ENCODE peak calls at places on chromosomes 5 and 9, in nine cellular contexts. A is GM20000, I is left lung, Q is heart right ventricle, L is foreskin fibroblast, S is BE2C, U is fibroblast of mammary gland, P is Panc1, O is prostate gland. C is an unnamed sample.

GRCh38 chr9:20526500-20527319 is 95.6 kb downstream of the MLLT3 start:
- DNase-seq in A (no peak), I (no peak), Q (no peak), L (peak), S (no peak), U (no peak), P (no peak), O (no peak), C (no peak)

GRCh38 chr5:112742424-112742823 is 4.7 kb downstream of the APC start:
- DNase-seq in A (no peak), I (no peak), Q (no peak), L (no peak), S (no peak), U (peak), P (no peak), O (no peak), C (no peak)

GRCh38 chr5:111984044-111984443 is 227.1 kb upstream of the NREP start:
- DNase-seq in A (peak), I (no peak), Q (peak), L (peak), S (no peak), U (peak), P (no peak), O (no peak), C (no peak)

GRCh38 chr9:18405240-18405639 is 68.7 kb upstream of the ADAMTSL1 start:
- DNase-seq in A (no peak), I (no peak), Q (no peak), L (peak), S (no peak), U (peak), P (no peak), O (no peak), C (no peak)

GRCh38 chr9:81035171-81035570 is 654.2 kb downstream of the TLE1 start:
- DNase-seq in A (no peak), I (no peak), Q (no peak), L (peak), S (peak), U (peak), P (no peak), O (no peak), C (no peak)

GRCh38 chr5:31751620-31752019 is 112.7 kb downstream of the PDZD2 start:
- DNase-seq in A (no peak), I (no peak), Q (no peak), L (no peak), S (no peak), U (no peak), P (no peak), O (no peak), C (no peak)

GRCh38 chr5:135339189-135339588 is 59.8 kb downstream of the MACROH2A1 start:
- DNase-seq in A (no peak), I (no peak), Q (no peak), L (no peak), S (no peak), U (no peak), P (no peak), O (no peak), C (no peak)

GRCh38 chr5:107446972-107447371 is 223.8 kb downstream of the EFNA5 start:
- DNase-seq in A (no peak), I (no peak), Q (no peak), L (no peak), S (no peak), U (no peak), P (no peak), O (no peak), C (no peak)

GRCh38 chr5:69212022-69212421 is 22.6 kb downstream of the CENPH start:
- DNase-seq in A (no peak), I (no peak), Q (no peak), L (no peak), S (no peak), U (no peak), P (no peak), O (no peak), C (no peak)

GRCh38 chr5:69217154-69217731 is 17.4 kb upstream of the CDK7 start:
- DNase-seq in A (peak), I (no peak), Q (no peak), L (no peak), S (no peak), U (no peak), P (no peak), O (no peak), C (peak)

GRCh38 chr5:69213513-69214215 is 21.0 kb upstream of the CDK7 start:
- DNase-seq in A (no peak), I (no peak), Q (no peak), L (peak), S (peak), U (peak), P (no peak), O (no peak), C (no peak)

GRCh38 chr5:69219939-69220338 is 14.7 kb upstream of the CDK7 start:
- DNase-seq in A (no peak), I (no peak), Q (no peak), L (no peak), S (no peak), U (no peak), P (no peak), O (no peak), C (no peak)

GRCh38 chr5:69217732-69218568 is 16.7 kb upstream of the CDK7 start:
- DNase-seq in A (peak), I (peak), Q (peak), L (peak), S (peak), U (peak), P (peak), O (peak), C (peak)
- TF ChIP-seq CTCF in A (no peak), I (peak), Q (peak), L (peak), S (peak), U (no peak), P (no peak), O (peak), C (no peak)

GRCh38 chr5:91182763-91183162 is 200.4 kb downstream of the ARRDC3 start:
- DNase-seq in A (no peak), I (peak), Q (no peak), L (peak), S (no peak), U (peak), P (no peak), O (no peak), C (no peak)
- TF ChIP-seq CTCF in A (peak), I (no peak), Q (peak), L (peak), S (no peak), U (peak), P (no peak), O (no peak), C (no peak)

GRCh38 chr9:92029553-92029952 is 79.5 kb upstream of the ROR2 start:
- DNase-seq in A (no peak), I (no peak), Q (no peak), L (no peak), S (no peak), U (peak), P (no peak), O (no peak), C (no peak)
- TF ChIP-seq CTCF in A (no peak), I (no peak), Q (no peak), L (peak), S (peak), U (peak), P (peak), O (no peak), C (no peak)

DNA sequence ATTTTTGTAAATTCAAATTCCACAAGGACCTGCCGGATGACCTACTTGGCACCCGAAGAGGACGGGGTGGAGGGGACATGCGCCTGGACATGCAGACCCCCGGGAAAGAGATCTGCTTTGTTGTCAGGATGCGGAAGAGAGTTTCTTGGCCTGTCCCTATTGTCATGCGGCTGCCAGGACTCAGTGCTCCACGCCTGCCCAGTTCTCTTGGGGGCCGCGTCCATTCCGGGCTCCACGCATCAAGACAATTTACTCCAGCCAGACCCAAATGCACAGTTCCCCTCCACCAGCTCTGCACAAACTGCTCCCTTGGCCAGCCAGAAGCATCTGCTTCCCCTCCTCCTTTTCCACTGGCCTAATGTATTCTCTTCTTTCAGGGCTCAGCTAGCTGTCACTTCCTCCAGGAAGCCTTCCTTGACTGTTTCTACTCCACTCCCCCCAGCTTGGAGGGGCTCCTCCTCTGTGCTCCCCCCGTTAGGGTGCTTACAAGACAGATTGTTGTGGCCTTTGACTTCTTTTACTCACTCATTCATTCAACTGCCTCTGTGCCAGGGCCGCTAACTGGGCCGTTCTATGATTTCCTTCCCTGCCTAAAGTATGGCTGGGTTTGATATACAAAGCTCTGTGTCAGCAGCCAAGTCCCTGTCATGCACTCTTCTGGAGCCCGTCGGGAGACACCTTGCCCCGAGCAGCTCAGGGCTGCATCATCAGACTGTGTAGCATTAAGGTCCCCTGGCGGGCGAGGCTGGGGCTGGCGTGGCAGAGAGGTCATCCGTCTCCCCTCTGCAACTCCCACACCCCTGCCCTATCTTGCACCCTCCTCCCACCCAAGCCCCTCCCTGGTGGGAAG is 6.6 kb downstream of the FIBCD1 start:
- DNase-seq in A (no peak), I (no peak), Q (peak), L (peak), S (peak), U (peak), P (no peak), O (no peak), C (no peak)
- TF ChIP-seq CTCF in A (no peak), I (no peak), Q (peak), L (peak), S (peak), U (peak), P (no peak), O (no peak), C (no peak)

GRCh38 chr9:131097259-131097947 is 1.1 kb downstream of the AIF1L start:
- DNase-seq in A (no peak), I (no peak), Q (no peak), L (no peak), S (no peak), U (no peak), P (no peak), O (no peak), C (no peak)

GRCh38 chr9:131094015-131094414 is 2.3 kb upstream of the AIF1L start:
- DNase-seq in A (no peak), I (no peak), Q (no peak), L (no peak), S (no peak), U (no peak), P (no peak), O (no peak), C (no peak)

GRCh38 chr9:131094622-131095021 is 1.7 kb upstream of the AIF1L start:
- DNase-seq in A (no peak), I (no peak), Q (peak), L (peak), S (no peak), U (peak), P (no peak), O (no peak), C (no peak)

GRCh38 chr9:131096490-131097258 is at the start of gene AIF1L:
- DNase-seq in A (no peak), I (no peak), Q (no peak), L (peak), S (peak), U (no peak), P (no peak), O (peak), C (peak)

GRCh38 chr9:131095666-131096489 is 453 bp upstream of the AIF1L start:
- DNase-seq in A (peak), I (no peak), Q (peak), L (peak), S (peak), U (no peak), P (no peak), O (no peak), C (peak)
- TF ChIP-seq CTCF in A (no peak), I (no peak), Q (no peak), L (no peak), S (peak), U (no peak), P (no peak), O (no peak), C (no peak)

DNA sequence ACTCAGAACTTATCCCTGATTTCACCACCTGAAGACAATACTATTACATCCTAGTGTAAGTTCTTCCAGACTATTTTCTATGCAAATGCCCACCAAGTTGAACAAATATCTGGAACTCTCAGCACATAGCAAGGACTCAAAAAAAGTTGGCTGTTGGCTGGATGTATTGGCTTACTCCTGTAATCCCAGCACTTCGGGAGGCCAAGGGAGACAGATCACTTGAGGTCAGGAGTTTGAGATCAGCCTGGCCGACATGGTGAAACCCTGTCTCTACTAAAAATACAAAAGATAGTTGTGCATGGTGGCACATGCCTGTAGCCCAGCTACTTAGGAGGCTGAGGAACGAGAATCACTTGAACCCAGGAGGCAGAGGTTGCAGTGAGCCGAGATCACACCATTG is 15.0 kb upstream of the VPS13A start:
- DNase-seq in A (no peak), I (no peak), Q (no peak), L (no peak), S (no peak), U (no peak), P (no peak), O (no peak), C (no peak)
- TF ChIP-seq CTCF in A (no peak), I (no peak), Q (no peak), L (no peak), S (no peak), U (no peak), P (no peak), O (no peak), C (no peak)

DNA sequence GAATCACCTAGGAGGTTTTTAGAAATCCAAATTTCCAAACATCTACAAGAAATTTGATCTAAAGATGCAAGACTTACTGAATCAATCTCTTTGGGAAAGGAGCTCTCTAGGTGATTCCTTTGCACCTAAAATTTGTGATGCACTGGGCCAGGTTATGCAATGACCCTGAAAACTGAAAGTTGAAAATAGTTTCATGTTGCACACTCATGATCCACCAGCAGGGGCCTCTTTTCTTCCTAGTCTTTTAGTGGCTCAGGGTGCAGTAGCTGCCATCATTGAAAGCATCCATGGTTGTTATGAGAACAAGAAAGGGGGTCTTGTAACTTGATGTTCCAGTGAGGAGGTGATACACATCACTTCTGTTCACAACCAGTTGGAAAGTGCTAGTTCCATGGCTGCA is 486.8 kb downstream of the PSAT1 start:
- DNase-seq in A (no peak), I (no peak), Q (no peak), L (no peak), S (no peak), U (no peak), P (no peak), O (no peak), C (no peak)
- TF ChIP-seq CTCF in A (no peak), I (no peak), Q (no peak), L (peak), S (peak), U (no peak), P (peak), O (no peak), C (no peak)

DNA sequence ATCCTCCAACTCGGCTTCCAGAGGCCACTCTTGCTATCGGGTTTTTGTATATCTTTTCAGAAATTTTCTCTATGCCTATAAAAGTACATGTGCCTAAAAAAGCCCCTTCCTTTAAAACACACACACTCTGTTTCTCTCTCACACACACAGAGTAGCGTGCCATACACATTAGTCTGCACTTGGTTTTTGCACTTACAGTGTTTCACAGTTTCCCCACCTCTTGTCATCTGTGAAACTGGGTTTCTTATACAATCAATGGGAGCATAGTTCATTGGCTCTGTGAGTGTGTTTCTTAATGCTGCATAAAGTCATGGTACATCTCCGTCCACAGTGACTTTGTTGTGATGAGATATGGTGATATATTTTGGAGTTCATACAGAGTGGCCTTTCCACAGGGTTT is 664 bp upstream of the IGFBPL1 start:
- DNase-seq in A (no peak), I (no peak), Q (no peak), L (no peak), S (no peak), U (no peak), P (no peak), O (no peak), C (no peak)
- TF ChIP-seq CTCF in A (no peak), I (no peak), Q (no peak), L (no peak), S (no peak), U (no peak), P (no peak), O (no peak), C (no peak)

GRCh38 chr5:2300861-2301610 is 418.3 kb upstream of the IRX4 start:
- DNase-seq in A (no peak), I (no peak), Q (no peak), L (no peak), S (no peak), U (no peak), P (no peak), O (no peak), C (no peak)

GRCh38 chr5:2300421-2300820 is 417.7 kb upstream of the IRX4 start:
- DNase-seq in A (no peak), I (no peak), Q (no peak), L (no peak), S (no peak), U (no peak), P (no peak), O (no peak), C (no peak)

GRCh38 chr5:2297991-2298390 is 415.3 kb upstream of the IRX4 start:
- DNase-seq in A (no peak), I (no peak), Q (no peak), L (no peak), S (no peak), U (no peak), P (no peak), O (no peak), C (no peak)

GRCh38 chr5:2299388-2300220 is 416.9 kb upstream of the IRX4 start:
- DNase-seq in A (no peak), I (no peak), Q (no peak), L (no peak), S (no peak), U (no peak), P (no peak), O (no peak), C (no peak)

GRCh38 chr5:2298746-2299145 is 416.0 kb upstream of the IRX4 start:
- DNase-seq in A (no peak), I (no peak), Q (no peak), L (no peak), S (no peak), U (no peak), P (no peak), O (no peak), C (no peak)
- TF ChIP-seq CTCF in A (no peak), I (no peak), Q (no peak), L (no peak), S (no peak), U (no peak), P (no peak), O (no peak), C (no peak)

GRCh38 chr5:34517249-34517648 is 138.9 kb upstream of the RAI14 start:
- DNase-seq in A (no peak), I (no peak), Q (no peak), L (peak), S (no peak), U (peak), P (no peak), O (no peak), C (no peak)

GRCh38 chr5:34516686-34517085 is 139.4 kb upstream of the RAI14 start:
- DNase-seq in A (no peak), I (no peak), Q (no peak), L (no peak), S (no peak), U (no peak), P (no peak), O (no peak), C (no peak)

GRCh38 chr5:34521628-34522290 is 134.4 kb upstream of the RAI14 start:
- DNase-seq in A (no peak), I (no peak), Q (no peak), L (no peak), S (no peak), U (no peak), P (no peak), O (no peak), C (no peak)

GRCh38 chr5:34522599-34523381 is 133.3 kb upstream of the RAI14 start:
- DNase-seq in A (peak), I (peak), Q (peak), L (peak), S (peak), U (peak), P (peak), O (peak), C (peak)

GRCh38 chr5:34519489-34520220 is 136.5 kb upstream of the RAI14 start:
- DNase-seq in A (no peak), I (no peak), Q (no peak), L (peak), S (no peak), U (peak), P (no peak), O (no peak), C (no peak)
- TF ChIP-seq CTCF in A (no peak), I (no peak), Q (no peak), L (no peak), S (no peak), U (no peak), P (no peak), O (no peak), C (no peak)

C was measured in D721Med.